ENCODE peak calls at places on chromosomes 4 and X, in ten cellular contexts. Y is Caco-2; L is psoas muscle; B is CD4-positive, alpha-beta memory T cell; W is A549; S is neural progenitor cell; N is AG10803; D is AG04450; P is colonic mucosa; E is Peyer's patch. F is an unnamed sample.

GRCh38 chr4:184653650-184654049 is 4.1 kb downstream of the PRIMPOL start:
- DNase-seq in Y (no peak), L (no peak), B (no peak), W (no peak), S (no peak), N (peak), D (peak), P (no peak), E (no peak), F (no peak)

GRCh38 chr4:116839826-116840225 is 245.6 kb downstream of the TRAM1L1 start:
- DNase-seq in Y (no peak), L (no peak), B (no peak), W (no peak), S (no peak), N (no peak), D (no peak), P (no peak), E (no peak), F (no peak)

GRCh38 chrX:68988865-68989264 is 160.0 kb downstream of the EFNB1 start:
- DNase-seq in Y (no peak), L (no peak), B (no peak), W (no peak), S (no peak), N (no peak), D (no peak), P (no peak), E (no peak), F (no peak)

GRCh38 chrX:56793533-56794320 is 64.7 kb downstream of the NBDY start:
- DNase-seq in Y (no peak), L (no peak), B (no peak), W (no peak), S (no peak), N (no peak), D (no peak), P (peak), E (peak), F (no peak)

GRCh38 chr4:38563703-38564490 is 100.1 kb upstream of the KLF3 start:
- DNase-seq in Y (no peak), L (no peak), B (no peak), W (no peak), S (no peak), N (no peak), D (no peak), P (no peak), E (no peak), F (no peak)

GRCh38 chr4:85901500-85901899 is 426.6 kb downstream of the ARHGAP24 start:
- DNase-seq in Y (no peak), L (no peak), B (no peak), W (peak), S (no peak), N (peak), D (peak), P (no peak), E (no peak), F (no peak)

GRCh38 chr4:102623622-102624021 is 122.5 kb downstream of the NFKB1 start:
- DNase-seq in Y (peak), L (no peak), B (no peak), W (peak), S (peak), N (peak), D (peak), P (no peak), E (no peak), F (peak)

GRCh38 chrX:31500920-31501319 is 429.1 kb upstream of the FTHL17 start:
- DNase-seq in Y (no peak), L (no peak), B (no peak), W (no peak), S (no peak), N (peak), D (no peak), P (no peak), E (no peak), F (no peak)

GRCh38 chr4:38673109-38673978 is 9.3 kb downstream of the KLF3 start:
- DNase-seq in Y (peak), L (no peak), B (no peak), W (peak), S (no peak), N (peak), D (no peak), P (peak), E (no peak), F (peak)

GRCh38 chr4:76308548-76308947 is 2.0 kb downstream of the STBD1 start:
- DNase-seq in Y (no peak), L (peak), B (no peak), W (no peak), S (no peak), N (no peak), D (no peak), P (no peak), E (no peak), F (no peak)

GRCh38 chr4:33961751-33962150 is 2282.6 kb downstream of the ARAP2 start:
- DNase-seq in Y (no peak), L (no peak), B (no peak), W (no peak), S (no peak), N (peak), D (no peak), P (no peak), E (no peak), F (no peak)

GRCh38 chr4:55038176-55038890 is 87.1 kb downstream of the KDR start:
- DNase-seq in Y (no peak), L (no peak), B (no peak), W (no peak), S (no peak), N (peak), D (no peak), P (no peak), E (no peak), F (peak)

GRCh38 chr4:141258558-141258957 is 37.9 kb downstream of the ZNF330 start:
- DNase-seq in Y (no peak), L (no peak), B (no peak), W (no peak), S (no peak), N (no peak), D (no peak), P (no peak), E (no peak), F (no peak)

GRCh38 chrX:63784902-63785692 is at the start of gene ARHGEF9:
- DNase-seq in Y (no peak), L (no peak), B (no peak), W (no peak), S (peak), N (peak), D (no peak), P (peak), E (no peak), F (peak)

GRCh38 chr4:76634239-76634638 is 199.2 kb downstream of the SHROOM3 start:
- DNase-seq in Y (no peak), L (no peak), B (no peak), W (no peak), S (no peak), N (peak), D (peak), P (no peak), E (no peak), F (no peak)

GRCh38 chr4:20490734-20491133 is 209.5 kb upstream of the PACRGL start:
- DNase-seq in Y (no peak), L (no peak), B (no peak), W (no peak), S (no peak), N (no peak), D (no peak), P (no peak), E (no peak), F (no peak)

GRCh38 chrX:40090961-40091360 is 6.8 kb downstream of the BCOR start:
- DNase-seq in Y (no peak), L (no peak), B (no peak), W (no peak), S (peak), N (no peak), D (no peak), P (no peak), E (no peak), F (no peak)

GRCh38 chr4:94530073-94530472 is 78.3 kb downstream of the PDLIM5 start:
- DNase-seq in Y (no peak), L (no peak), B (no peak), W (no peak), S (no peak), N (no peak), D (no peak), P (no peak), E (no peak), F (no peak)

GRCh38 chr4:53497446-53498069 is 93.7 kb downstream of the LNX1 start:
- DNase-seq in Y (no peak), L (peak), B (no peak), W (no peak), S (peak), N (peak), D (no peak), P (no peak), E (no peak), F (peak)

GRCh38 chr4:100742045-100742444 is 224.2 kb upstream of the EMCN start:
- DNase-seq in Y (no peak), L (no peak), B (no peak), W (peak), S (peak), N (peak), D (no peak), P (no peak), E (no peak), F (no peak)

GRCh38 chrX:44872319-44872816 is 620 bp upstream of the KDM6A start:
- DNase-seq in Y (peak), L (no peak), B (no peak), W (no peak), S (no peak), N (no peak), D (no peak), P (peak), E (peak), F (peak)

GRCh38 chr4:4987656-4988055 is 31.6 kb downstream of the CYTL1 start:
- DNase-seq in Y (no peak), L (no peak), B (no peak), W (no peak), S (no peak), N (no peak), D (no peak), P (no peak), E (no peak), F (no peak)

GRCh38 chrX:107450823-107451509 is 1.5 kb downstream of the FRMPD3 start:
- DNase-seq in Y (no peak), L (no peak), B (peak), W (peak), S (peak), N (no peak), D (no peak), P (no peak), E (no peak), F (no peak)

GRCh38 chr4:38310446-38311043 is 350.3 kb downstream of the PTTG2 start:
- DNase-seq in Y (no peak), L (no peak), B (peak), W (no peak), S (no peak), N (no peak), D (no peak), P (no peak), E (peak), F (no peak)

GRCh38 chr4:61992351-61992750 is 792.2 kb downstream of the ADGRL3 start:
- DNase-seq in Y (no peak), L (no peak), B (no peak), W (no peak), S (peak), N (no peak), D (no peak), P (no peak), E (no peak), F (no peak)

GRCh38 chrX:153494061-153494460 is 719 bp upstream of the BGN start:
- DNase-seq in Y (no peak), L (peak), B (no peak), W (no peak), S (no peak), N (no peak), D (no peak), P (no peak), E (no peak), F (no peak)

GRCh38 chrX:110402091-110402854 is 43.6 kb downstream of the RTL9 start:
- DNase-seq in Y (peak), L (peak), B (no peak), W (peak), S (no peak), N (peak), D (no peak), P (no peak), E (no peak), F (no peak)

GRCh38 chr4:3520276-3520675 is 11.9 kb downstream of the LRPAP1 start:
- DNase-seq in Y (no peak), L (no peak), B (no peak), W (no peak), S (no peak), N (no peak), D (no peak), P (no peak), E (no peak), F (no peak)

GRCh38 chrX:136259543-136259942 is 8.3 kb upstream of the MAP7D3 start:
- DNase-seq in Y (no peak), L (no peak), B (no peak), W (no peak), S (no peak), N (peak), D (no peak), P (no peak), E (no peak), F (peak)
- H3K4me3 ChIP-seq in Y (no peak), L (no peak), B (no peak), W (no peak), S (no peak), N (no peak), D (no peak), P (no peak), E (no peak), F (no peak)

DNA sequence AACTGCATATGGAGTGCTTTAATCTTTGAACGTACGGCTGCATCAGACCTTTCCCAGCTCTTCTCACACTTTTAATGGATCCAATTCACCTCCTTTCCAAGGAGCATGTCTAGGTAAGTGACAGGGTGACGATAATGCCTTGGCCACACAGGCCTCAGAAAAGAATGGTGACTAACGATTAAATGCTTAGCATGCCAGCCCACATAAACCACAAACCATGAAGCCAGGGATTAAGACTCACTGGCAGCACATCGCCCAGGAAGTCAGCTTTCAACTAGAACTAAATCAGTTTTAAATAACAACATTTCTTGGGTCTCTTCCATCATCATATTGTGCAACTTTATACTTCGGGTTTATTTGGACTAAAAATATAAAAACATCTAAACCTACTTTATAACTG is 28.7 kb downstream of the INPP4B start:
- DNase-seq in Y (no peak), L (peak), B (peak), W (peak), S (peak), N (peak), D (peak), P (no peak), E (no peak), F (no peak)
- H3K4me3 ChIP-seq in Y (no peak), L (peak), B (no peak), W (no peak), S (no peak), N (peak), D (no peak), P (no peak), E (no peak), F (no peak)

GRCh38 chrX:71871367-71871766 is 39.3 kb upstream of the NHSL2 start:
- DNase-seq in Y (no peak), L (no peak), B (no peak), W (no peak), S (no peak), N (no peak), D (no peak), P (no peak), E (no peak), F (no peak)
- H3K4me3 ChIP-seq in Y (no peak), L (no peak), B (no peak), W (no peak), S (no peak), N (no peak), D (no peak), P (no peak), E (no peak), F (no peak)

DNA sequence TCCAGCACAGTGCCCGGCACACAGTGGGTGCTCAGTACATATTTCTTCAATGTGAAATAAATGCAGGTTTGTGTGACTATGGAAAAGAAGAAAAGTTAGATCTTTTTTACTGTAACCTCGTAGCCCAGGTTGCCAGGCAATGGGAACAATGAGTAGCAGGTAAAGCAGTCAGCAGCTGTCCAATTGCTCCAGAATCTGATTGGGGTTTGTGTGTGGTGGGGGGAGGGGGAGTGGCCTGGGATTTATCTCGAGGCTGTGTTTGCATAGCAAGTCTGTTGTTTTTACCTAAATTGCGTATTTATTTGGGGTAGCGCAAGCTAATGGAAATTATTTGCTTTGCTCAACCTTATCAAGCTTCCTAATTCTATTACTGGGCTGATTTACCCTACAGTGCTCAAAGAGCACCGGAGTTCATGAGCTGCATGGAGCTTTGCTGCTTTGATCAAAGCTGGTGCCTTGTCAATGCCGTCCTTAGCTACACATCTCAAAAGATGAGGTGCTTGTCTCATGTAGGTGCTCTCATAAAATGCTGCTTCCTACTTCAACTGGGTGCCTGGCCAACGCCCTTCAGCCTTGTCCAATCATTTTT is 145.0 kb upstream of the DGKK start:
- DNase-seq in Y (no peak), L (no peak), B (no peak), W (no peak), S (no peak), N (no peak), D (no peak), P (no peak), E (no peak), F (no peak)
- H3K4me3 ChIP-seq in Y (no peak), L (no peak), B (no peak), W (no peak), S (no peak), N (no peak), D (no peak), P (no peak), E (no peak), F (no peak)

DNA sequence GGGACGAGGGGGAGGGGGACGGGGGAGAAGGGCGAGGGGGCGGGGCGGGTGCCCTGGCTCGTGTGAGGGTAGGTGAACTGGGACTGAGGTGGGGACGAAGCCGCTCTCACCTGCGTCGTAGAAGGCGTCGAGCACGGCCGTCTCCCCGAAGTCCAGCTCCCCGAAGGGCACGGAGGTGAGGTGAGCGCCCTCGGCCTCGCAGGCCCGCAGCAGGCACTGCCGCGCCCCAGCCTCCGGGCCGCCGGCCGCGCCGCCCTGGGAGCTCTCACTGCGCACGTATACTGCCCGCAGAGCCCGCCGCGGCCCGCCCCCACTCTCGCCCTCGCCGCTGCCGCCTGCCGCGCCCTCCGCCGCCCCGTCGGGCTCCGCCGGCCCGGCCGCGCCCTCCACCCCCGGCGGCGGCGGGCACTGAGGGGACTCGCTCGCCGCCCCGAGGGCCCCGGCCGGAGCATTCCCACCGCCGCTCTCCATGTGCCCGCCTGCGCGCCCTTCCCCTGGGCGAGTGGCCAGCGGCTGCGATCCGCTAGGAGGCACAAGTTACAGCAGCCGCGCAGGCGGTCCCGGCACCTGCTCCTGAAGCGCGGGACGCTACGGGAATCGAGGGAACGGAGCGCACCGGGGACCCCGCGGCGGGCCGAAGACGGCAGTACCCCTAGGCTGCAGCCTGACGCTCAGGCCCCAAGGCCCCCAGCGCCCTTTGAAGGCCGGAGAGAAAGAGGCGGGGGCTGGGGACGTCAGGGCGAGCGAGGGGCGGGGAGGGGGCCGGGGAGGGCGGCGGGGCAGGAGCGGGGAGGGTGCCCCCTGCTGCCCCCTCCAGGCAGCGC is at the start of gene MAP3K15:
- DNase-seq in Y (no peak), L (peak), B (peak), W (peak), S (peak), N (peak), D (no peak), P (peak), E (no peak), F (peak)
- H3K4me3 ChIP-seq in Y (peak), L (peak), B (no peak), W (peak), S (peak), N (peak), D (peak), P (peak), E (peak), F (peak)

GRCh38 chrX:55716937-55717336 is 612 bp upstream of the RRAGB start:
- DNase-seq in Y (no peak), L (no peak), B (no peak), W (no peak), S (no peak), N (no peak), D (no peak), P (no peak), E (no peak), F (no peak)
- H3K4me3 ChIP-seq in Y (peak), L (peak), B (peak), W (peak), S (peak), N (peak), D (peak), P (peak), E (peak), F (peak)

GRCh38 chr4:99651370-99651769 is 6.3 kb downstream of the C4orf54 start:
- DNase-seq in Y (no peak), L (no peak), B (no peak), W (no peak), S (no peak), N (no peak), D (no peak), P (no peak), E (no peak), F (no peak)

GRCh38 chr4:99652596-99653436 is 4.8 kb downstream of the C4orf54 start:
- DNase-seq in Y (no peak), L (no peak), B (no peak), W (no peak), S (no peak), N (no peak), D (no peak), P (no peak), E (no peak), F (no peak)

GRCh38 chr4:99651811-99652545 is 5.7 kb downstream of the C4orf54 start:
- DNase-seq in Y (no peak), L (no peak), B (no peak), W (no peak), S (no peak), N (no peak), D (no peak), P (no peak), E (no peak), F (no peak)

GRCh38 chr4:99655315-99656081 is 2.1 kb downstream of the C4orf54 start:
- DNase-seq in Y (no peak), L (no peak), B (no peak), W (no peak), S (no peak), N (peak), D (peak), P (no peak), E (no peak), F (peak)

DNA sequence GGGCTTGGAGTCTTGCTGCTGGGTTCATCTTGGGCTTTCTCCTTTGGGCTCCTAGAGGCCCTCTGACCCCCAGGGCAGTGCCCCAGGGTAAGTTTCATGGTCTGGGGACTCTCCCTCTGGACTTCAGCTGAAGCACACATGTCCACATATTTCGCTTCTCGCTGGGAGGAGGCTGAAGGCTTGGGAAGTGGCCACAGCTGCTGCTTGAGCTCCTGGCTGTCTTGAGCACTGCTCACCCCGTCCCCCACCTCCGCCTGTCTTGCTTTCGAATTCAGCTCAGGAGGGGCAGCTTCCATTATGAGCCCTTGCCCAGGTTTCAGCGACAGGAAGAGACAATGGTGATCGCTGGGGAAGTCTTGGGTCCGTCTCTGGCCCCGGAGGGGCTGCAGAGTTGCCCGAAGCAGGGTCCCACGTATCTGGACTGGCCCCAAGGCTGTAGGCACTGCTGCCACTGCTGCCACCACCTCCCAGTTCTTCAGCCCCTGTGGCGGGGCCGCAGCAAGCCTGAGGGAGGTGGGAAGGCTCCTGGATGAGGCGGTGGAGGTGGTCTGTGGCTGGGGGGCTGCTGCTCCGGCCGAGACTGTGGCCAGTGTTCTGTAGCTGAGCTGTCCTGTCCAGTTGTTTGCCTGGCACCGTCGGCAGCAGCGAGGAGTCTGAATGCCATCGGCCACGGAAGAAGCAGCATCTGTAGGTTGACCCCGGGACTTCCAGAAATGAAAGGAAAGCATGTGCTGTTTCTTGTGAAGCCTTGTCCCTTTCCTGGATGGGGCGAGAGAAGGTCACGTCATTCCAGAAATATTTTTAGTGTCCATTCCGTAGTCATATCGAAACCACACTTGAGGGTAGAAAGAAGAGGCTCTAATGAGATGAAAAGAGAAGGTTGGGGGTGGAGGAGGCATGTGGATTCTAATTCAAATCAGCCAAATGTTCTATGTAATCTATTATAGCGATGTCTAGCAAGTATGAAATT is 3.4 kb downstream of the C4orf54 start:
- DNase-seq in Y (no peak), L (no peak), B (no peak), W (no peak), S (no peak), N (peak), D (no peak), P (no peak), E (no peak), F (no peak)
- H3K4me3 ChIP-seq in Y (no peak), L (peak), B (no peak), W (no peak), S (no peak), N (peak), D (no peak), P (no peak), E (no peak), F (no peak)